ENCODE peak calls at places on chromosomes 4 and X, in four cellular contexts. V is HepG2, Y is K562, D is GM12878. C is an unnamed sample.
A peak's percentile ranks its signal among the peaks of the same experiment; 100 is the strongest.

GRCh38 chr4:152981278-152981677 is 45.2 kb downstream of the FHDC1 start:
- DNase-seq in Y (no peak), D (no peak), V (no peak), C (no peak)

GRCh38 chr4:158856852-158857251 is 88.0 kb downstream of the FNIP2 start:
- DNase-seq in V (peak; percentile 15), Y (no peak), D (no peak), C (peak; percentile 33)

GRCh38 chrX:46325312-46325877 is 219.8 kb downstream of the ZNF674 start:
- DNase-seq in D (no peak), Y (no peak), V (peak; percentile 41), C (no peak)

GRCh38 chr4:140237616-140238352 is 83.8 kb upstream of the MAML3 start:
- DNase-seq in D (no peak), Y (no peak), V (no peak), C (no peak)

GRCh38 chr4:160826339-160826679 is 1337.5 kb downstream of the FSTL5 start:
- DNase-seq in V (no peak), D (no peak), Y (no peak), C (no peak)

GRCh38 chrX:129945131-129945530 is 37.3 kb upstream of the BCORL1 start:
- DNase-seq in D (no peak), Y (no peak), V (no peak), C (no peak)

GRCh38 chrX:130124577-130124976 is 14.3 kb upstream of the ELF4 start:
- DNase-seq in Y (no peak), V (no peak), D (no peak), C (no peak)

GRCh38 chr4:55087016-55087929 is 38.1 kb downstream of the KDR start:
- DNase-seq in V (no peak), Y (no peak), D (no peak), C (no peak)

GRCh38 chr4:147787204-147787603 is 55.3 kb downstream of the ARHGAP10 start:
- DNase-seq in V (no peak), Y (no peak), D (no peak), C (no peak)

GRCh38 chr4:13368262-13368661 is 115.9 kb downstream of the RAB28 start:
- DNase-seq in V (peak; percentile 17), D (no peak), Y (peak; percentile 31), C (no peak)

GRCh38 chrX:78944351-78944750 is 840 bp upstream of the P2RY10 start:
- DNase-seq in V (no peak), Y (no peak), D (no peak), C (no peak)

GRCh38 chr4:77582151-77582550 is 23.5 kb upstream of the CXCL13 start:
- DNase-seq in D (no peak), Y (no peak), V (no peak), C (no peak)

GRCh38 chr4:16916719-16917337 is 18.4 kb upstream of the LDB2 start:
- DNase-seq in Y (peak; percentile 74), V (peak; percentile 63), D (peak; percentile 47), C (peak; percentile 73)

GRCh38 chrX:85506871-85507270 is 127.4 kb upstream of the POF1B start:
- DNase-seq in Y (no peak), D (no peak), V (no peak), C (no peak)

GRCh38 chr4:41177016-41177415 is 37.3 kb downstream of the APBB2 start:
- DNase-seq in Y (no peak), V (peak; percentile 80), D (no peak), C (no peak)

GRCh38 chr4:87067120-87067885 is 132.5 kb downstream of the AFF1 start:
- DNase-seq in Y (no peak), V (no peak), D (no peak), C (no peak)
- TF ChIP-seq SP1 in Y (no peak), V (no peak), D (no peak), C (no peak)

GRCh38 chrX:51614353-51614752 is 4.4 kb downstream of the CENPVL3 start:
- DNase-seq in Y (peak; percentile 26), D (no peak), V (peak; percentile 2), C (peak; percentile 56)
- TF ChIP-seq BHLHE40 in Y (no peak), D (no peak), V (no peak), C (no peak)

DNA sequence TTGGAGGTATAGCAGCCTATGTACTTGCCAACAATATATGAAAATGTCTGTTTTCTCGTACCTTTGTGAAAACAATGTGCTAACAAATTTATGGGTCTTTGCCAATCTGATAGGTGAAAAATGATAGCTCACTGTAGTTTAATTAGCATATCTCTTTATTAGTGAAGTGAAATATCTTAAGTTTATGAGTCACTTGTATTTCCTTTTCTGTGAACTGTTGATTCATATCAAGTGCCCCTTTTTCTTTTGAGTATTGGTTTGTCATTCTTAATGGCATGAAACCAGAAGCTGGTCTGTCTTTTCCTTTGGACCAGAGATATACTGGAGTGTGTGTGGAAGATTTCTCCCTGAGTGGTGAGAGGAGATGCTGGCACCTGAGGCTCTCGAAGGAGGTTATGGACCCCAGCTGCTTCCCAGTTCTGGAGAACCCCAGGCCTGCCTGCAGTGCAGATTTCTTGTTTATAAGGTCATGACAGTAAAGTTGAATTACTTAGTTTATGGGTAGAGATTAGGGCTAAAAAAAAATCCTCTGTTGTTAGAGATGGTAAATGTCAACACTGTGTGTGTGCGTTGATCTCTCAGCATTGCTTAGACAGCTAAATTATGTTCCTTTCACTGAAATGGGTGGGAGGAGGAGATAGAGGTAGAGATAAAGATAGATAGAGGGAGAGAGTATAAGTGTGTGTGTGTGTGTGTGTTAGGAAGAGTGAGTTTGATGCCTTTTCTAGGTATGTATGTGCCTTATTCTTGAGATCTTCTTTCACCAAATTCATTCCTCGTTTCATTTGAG is 89.9 kb downstream of the REPS2 start:
- DNase-seq in D (no peak), V (no peak), Y (no peak), C (no peak)
- TF ChIP-seq SP1 in D (no peak), V (no peak), Y (no peak), C (no peak)

GRCh38 chr4:149077142-149077541 is 634.9 kb upstream of the NR3C2 start:
- DNase-seq in V (no peak), D (no peak), Y (no peak), C (no peak)
- TF ChIP-seq BHLHE40 in V (no peak), D (no peak), Y (no peak), C (no peak)

DNA sequence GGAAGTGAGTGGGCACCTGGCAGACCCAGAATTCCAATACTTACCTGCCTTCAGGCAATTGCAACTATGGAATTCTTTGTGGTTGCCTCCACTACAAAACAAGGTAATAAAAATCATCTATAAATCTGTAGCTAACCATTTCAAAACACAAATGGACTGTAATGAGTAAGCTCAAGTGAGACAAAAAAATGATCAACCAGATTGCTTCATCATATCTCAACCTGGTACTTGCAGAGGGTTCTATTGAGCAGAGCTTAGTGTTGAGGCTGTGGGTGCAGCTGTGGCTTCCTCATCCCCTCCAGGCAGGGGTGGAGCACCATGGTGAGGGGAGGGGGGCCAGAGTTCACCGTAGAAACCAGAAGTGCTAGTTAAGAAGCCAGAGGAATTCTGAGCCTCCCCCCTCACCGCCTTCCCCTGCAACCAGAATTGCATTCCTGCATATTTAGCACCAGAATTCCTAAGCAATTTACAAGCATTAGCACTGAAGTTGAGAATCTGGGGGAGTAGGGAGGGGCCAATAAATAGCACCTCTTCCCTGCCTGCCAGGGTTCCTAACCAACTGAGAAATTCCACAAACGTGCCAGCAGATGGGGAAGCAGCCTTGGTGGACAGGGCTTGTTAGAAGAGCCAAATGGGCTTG is 11.5 kb downstream of the CTAG1A start:
- DNase-seq in D (no peak), Y (no peak), V (no peak), C (peak; percentile 4)
- TF ChIP-seq SP1 in D (no peak), Y (no peak), V (no peak), C (no peak)

GRCh38 chr4:148852092-148852699 is 410.0 kb upstream of the NR3C2 start:
- DNase-seq in V (no peak), Y (no peak), D (no peak), C (no peak)
- TF ChIP-seq BHLHE40 in V (no peak), Y (no peak), D (no peak), C (no peak)

GRCh38 chr4:183182873-183183725 is 84.0 kb downstream of the WWC2 start:
- DNase-seq in Y (no peak), D (no peak), V (peak; percentile 86), C (no peak)
- TF ChIP-seq SP1 in Y (no peak), D (no peak), V (no peak), C (no peak)